ENCODE peak calls at places on chromosomes 3 and 15, in eight cellular contexts. Q, O, R, U, N, F, C and K are unnamed samples.

GRCh38 chr3:184911570-184911969 is 99.6 kb downstream of the VPS8 start:
- DNase-seq in O (no peak), N (no peak), U (no peak), F (no peak), R (no peak), C (no peak), Q (no peak), K (no peak)

GRCh38 chr3:113498221-113499005 is 16.5 kb downstream of the SPICE1 start:
- DNase-seq in Q (no peak), R (peak; percentile 62), N (no peak), C (no peak), U (no peak), F (no peak), O (peak; percentile 87), K (no peak)

GRCh38 chr15:81516461-81516860 is 142.4 kb upstream of the TMC3 start:
- DNase-seq in F (peak; percentile 18), O (peak; percentile 77), C (no peak), Q (no peak), R (no peak), N (no peak), U (no peak), K (no peak)

GRCh38 chr3:159560214-159561004 is 428.2 kb upstream of the IL12A start:
- DNase-seq in R (no peak), N (no peak), F (no peak), U (no peak), Q (no peak), O (no peak), C (no peak), K (no peak)

GRCh38 chr15:48962662-48963523 is 826 bp downstream of the SHC4 start:
- DNase-seq in N (no peak), C (no peak), O (peak; percentile 61), U (peak; percentile 22), R (no peak), F (peak; percentile 74), Q (no peak), K (no peak)

GRCh38 chr15:42084465-42085235 is 9.7 kb downstream of the PLA2G4D start:
- DNase-seq in N (peak; percentile 32), O (peak; percentile 37), C (peak; percentile 80), Q (no peak), F (peak; percentile 67), R (peak; percentile 52), U (peak; percentile 65), K (no peak)

GRCh38 chr15:70493787-70494514 is 269.4 kb downstream of the UACA start:
- DNase-seq in F (no peak), N (no peak), Q (no peak), O (peak; percentile 30), C (no peak), R (peak; percentile 87), U (no peak), K (no peak)

GRCh38 chr3:127887321-127887720 is 27.7 kb upstream of the KBTBD12 start:
- DNase-seq in R (no peak), U (no peak), N (no peak), C (no peak), Q (no peak), O (no peak), F (no peak), K (no peak)

GRCh38 chr15:64854041-64854440 is 12.3 kb downstream of the PLEKHO2 start:
- DNase-seq in N (peak; percentile 43), R (no peak), Q (no peak), U (no peak), O (no peak), F (peak; percentile 69), C (no peak), K (no peak)

GRCh38 chr3:109806929-109807328 is 469.6 kb upstream of the DPPA4 start:
- DNase-seq in N (no peak), O (peak; percentile 56), U (no peak), R (peak; percentile 2), C (no peak), F (peak; percentile 15), Q (no peak), K (no peak)

GRCh38 chr3:126998728-126999127 is 15.8 kb downstream of the PLXNA1 start:
- DNase-seq in O (no peak), N (no peak), F (no peak), Q (no peak), U (no peak), R (no peak), C (peak; percentile 44), K (no peak)

GRCh38 chr15:68797589-68798377 is 22.9 kb downstream of the ANP32A start:
- DNase-seq in U (no peak), F (peak; percentile 60), Q (no peak), N (no peak), C (no peak), O (no peak), R (no peak), K (no peak)

GRCh38 chr3:150146891-150147761 is 176.4 kb upstream of the PFN2 start:
- DNase-seq in F (no peak), Q (no peak), C (peak; percentile 33), U (no peak), R (no peak), N (no peak), O (peak; percentile 98), K (peak; percentile 68)

GRCh38 chr3:10382892-10383849 is 62.3 kb upstream of the SEC13 start:
- DNase-seq in N (no peak), F (no peak), U (no peak), O (no peak), Q (no peak), C (no peak), R (no peak), K (no peak)

GRCh38 chr15:45263854-45264253 is 11.8 kb downstream of the SLC28A2 start:
- DNase-seq in F (no peak), O (no peak), C (no peak), N (no peak), Q (no peak), R (no peak), U (no peak), K (no peak)

GRCh38 chr3:23959147-23959900 is 14.2 kb downstream of the NR1D2 start:
- DNase-seq in O (peak; percentile 95), N (no peak), C (no peak), Q (no peak), F (no peak), U (no peak), R (peak; percentile 82), K (no peak)

GRCh38 chr15:98548172-98548971 is 100.0 kb upstream of the IGF1R start:
- DNase-seq in O (peak; percentile 73), U (no peak), N (peak; percentile 70), C (peak; percentile 56), R (peak; percentile 72), F (peak; percentile 51), Q (peak; percentile 87), K (peak; percentile 93)

GRCh38 chr3:50708620-50709019 is 33.9 kb downstream of the DOCK3 start:
- DNase-seq in O (no peak), U (no peak), F (no peak), R (no peak), Q (no peak), N (no peak), C (no peak), K (no peak)

GRCh38 chr3:134708025-134708597 is 57.3 kb upstream of the KY start:
- DNase-seq in R (no peak), N (no peak), U (no peak), C (no peak), F (no peak), O (peak; percentile 26), Q (no peak), K (peak; percentile 85)

GRCh38 chr15:98803228-98804056 is 155.1 kb downstream of the IGF1R start:
- DNase-seq in N (no peak), F (no peak), R (peak; percentile 64), O (peak; percentile 78), Q (no peak), U (no peak), C (no peak), K (no peak)

GRCh38 chr3:9934235-9934621 is 594 bp downstream of the CRELD1 start:
- DNase-seq in R (no peak), N (peak; percentile 44), Q (peak; percentile 65), U (no peak), F (no peak), O (no peak), C (no peak), K (no peak)

GRCh38 chr3:21893250-21893649 is 142.2 kb upstream of the ZNF385D start:
- DNase-seq in C (no peak), Q (no peak), N (no peak), F (no peak), R (no peak), O (peak; percentile 17), U (no peak), K (no peak)

GRCh38 chr3:140180603-140181002 is 245.6 kb downstream of the CLSTN2 start:
- DNase-seq in F (no peak), Q (no peak), O (no peak), N (no peak), R (no peak), U (no peak), C (no peak), K (no peak)

GRCh38 chr3:119579366-119580147 is at the start of gene ADPRH:
- DNase-seq in F (peak; percentile 90), Q (peak; percentile 81), R (peak; percentile 77), N (peak; percentile 73), C (peak; percentile 86), O (peak; percentile 17), U (peak; percentile 65), K (peak; percentile 93)
- TF ChIP-seq POLR2A in F (peak; percentile 12), Q (no peak), R (peak; percentile 44), N (peak; percentile 38), C (peak; percentile 34), O (no peak), U (peak; percentile 71), K (no peak)

GRCh38 chr3:169668957-169669681 is 5.6 kb upstream of the MECOM start:
- DNase-seq in Q (no peak), O (peak; percentile 50), U (no peak), F (no peak), R (peak; percentile 59), C (peak; percentile 80), N (peak; percentile 32), K (no peak)

GRCh38 chr3:169667710-169668080 is 4.2 kb upstream of the MECOM start:
- DNase-seq in F (no peak), O (no peak), U (no peak), N (no peak), C (no peak), R (no peak), Q (no peak), K (no peak)

GRCh38 chr3:169667380-169667671 is 3.8 kb upstream of the MECOM start:
- DNase-seq in F (no peak), U (no peak), O (no peak), N (no peak), C (no peak), Q (no peak), R (no peak), K (no peak)

GRCh38 chr3:169669816-169670215 is 6.3 kb upstream of the MECOM start:
- DNase-seq in F (no peak), U (no peak), Q (no peak), N (no peak), O (no peak), R (no peak), C (no peak), K (no peak)

GRCh38 chr3:169668081-169668956 is 4.8 kb upstream of the MECOM start:
- DNase-seq in N (no peak), R (peak; percentile 18), Q (no peak), U (no peak), C (peak; percentile 40), F (no peak), O (peak; percentile 18), K (no peak)
- TF ChIP-seq POLR2A in N (no peak), R (no peak), Q (no peak), U (no peak), C (no peak), F (no peak), O (no peak), K (no peak)

GRCh38 chr3:190306513-190307163 is 15.6 kb downstream of the CLDN1 start:
- DNase-seq in F (peak; percentile 26), U (no peak), Q (no peak), O (peak; percentile 47), C (no peak), N (peak; percentile 82), R (peak; percentile 52), K (no peak)
- TF ChIP-seq POLR2A in F (no peak), U (no peak), Q (no peak), O (no peak), C (no peak), N (no peak), R (no peak), K (no peak)

GRCh38 chr15:56719774-56720555 is 13.3 kb downstream of the ZNF280D start:
- DNase-seq in F (peak; percentile 36), O (no peak), Q (no peak), N (no peak), R (no peak), C (no peak), U (no peak), K (no peak)
- TF ChIP-seq POLR2A in F (no peak), O (no peak), Q (no peak), N (no peak), R (no peak), C (no peak), U (no peak), K (no peak)